ENCODE peak calls at places on chromosomes 5 and 9, in nine cellular contexts. K, T, F, P, D, R, X, O and W are unnamed samples.

GRCh38 chr5:11902304-11902703 is 1.9 kb downstream of the CTNND2 start:
- DNase-seq in K (no peak), T (no peak), F (no peak), P (no peak), D (no peak), R (no peak), X (no peak), O (no peak), W (no peak)

GRCh38 chr5:98909363-98909762 is 19.4 kb downstream of the CHD1 start:
- DNase-seq in K (no peak), T (no peak), F (no peak), P (no peak), D (no peak), R (no peak), X (no peak), O (no peak), W (no peak)

GRCh38 chr5:5344051-5344571 is 78.4 kb upstream of the ICE1 start:
- DNase-seq in K (no peak), T (peak), F (no peak), P (no peak), D (no peak), R (no peak), X (no peak), O (peak), W (no peak)

GRCh38 chr9:133060417-133060841 is 1.4 kb upstream of the CEL start:
- DNase-seq in K (peak), T (no peak), F (no peak), P (no peak), D (no peak), R (no peak), X (no peak), O (no peak), W (no peak)

GRCh38 chr5:44388504-44389409 is 463 bp downstream of the FGF10 start:
- DNase-seq in K (peak), T (peak), F (no peak), P (peak), D (peak), R (no peak), X (peak), O (peak), W (no peak)

GRCh38 chr5:150488519-150489357 is 19.2 kb upstream of the NDST1 start:
- DNase-seq in K (no peak), T (peak), F (peak), P (peak), D (peak), R (peak), X (peak), O (no peak), W (peak)

GRCh38 chr9:14345586-14346237 is 31.8 kb upstream of the NFIB start:
- DNase-seq in K (no peak), T (no peak), F (no peak), P (no peak), D (peak), R (no peak), X (no peak), O (no peak), W (no peak)

GRCh38 chr9:38101423-38101822 is 32.4 kb upstream of the SHB start:
- DNase-seq in K (no peak), T (no peak), F (no peak), P (no peak), D (no peak), R (no peak), X (no peak), O (no peak), W (no peak)

GRCh38 chr5:658103-658502 is 35.0 kb downstream of the TPPP start:
- DNase-seq in K (no peak), T (no peak), F (no peak), P (no peak), D (no peak), R (no peak), X (no peak), O (no peak), W (no peak)

GRCh38 chr5:6317133-6317532 is 61.2 kb downstream of the MED10 start:
- DNase-seq in K (no peak), T (no peak), F (no peak), P (no peak), D (no peak), R (no peak), X (no peak), O (no peak), W (no peak)

GRCh38 chr5:150065346-150065745 is 21.0 kb downstream of the CSF1R start:
- DNase-seq in K (no peak), T (no peak), F (no peak), P (peak), D (peak), R (peak), X (peak), O (no peak), W (no peak)

GRCh38 chr9:70421272-70422180 is 7.1 kb upstream of the KLF9 start:
- DNase-seq in K (no peak), T (peak), F (no peak), P (no peak), D (no peak), R (peak), X (peak), O (no peak), W (peak)

GRCh38 chr5:142561029-142561428 is 124.9 kb downstream of the FGF1 start:
- DNase-seq in K (no peak), T (no peak), F (no peak), P (no peak), D (no peak), R (no peak), X (peak), O (no peak), W (no peak)

GRCh38 chr5:180618830-180619562 is 27.7 kb upstream of the SCGB3A1 start:
- DNase-seq in K (peak), T (no peak), F (no peak), P (no peak), D (no peak), R (no peak), X (peak), O (peak), W (no peak)

GRCh38 chr5:172492097-172492840 is 37.9 kb upstream of the SH3PXD2B start:
- DNase-seq in K (no peak), T (no peak), F (no peak), P (no peak), D (no peak), R (no peak), X (no peak), O (no peak), W (no peak)

GRCh38 chr9:138049085-138049778 is 171.7 kb downstream of the CACNA1B start:
- DNase-seq in K (no peak), T (no peak), F (no peak), P (no peak), D (no peak), R (no peak), X (no peak), O (no peak), W (no peak)

GRCh38 chr9:14238518-14238917 is 75.4 kb downstream of the NFIB start:
- DNase-seq in K (no peak), T (peak), F (peak), P (no peak), D (no peak), R (no peak), X (peak), O (peak), W (no peak)

DNA sequence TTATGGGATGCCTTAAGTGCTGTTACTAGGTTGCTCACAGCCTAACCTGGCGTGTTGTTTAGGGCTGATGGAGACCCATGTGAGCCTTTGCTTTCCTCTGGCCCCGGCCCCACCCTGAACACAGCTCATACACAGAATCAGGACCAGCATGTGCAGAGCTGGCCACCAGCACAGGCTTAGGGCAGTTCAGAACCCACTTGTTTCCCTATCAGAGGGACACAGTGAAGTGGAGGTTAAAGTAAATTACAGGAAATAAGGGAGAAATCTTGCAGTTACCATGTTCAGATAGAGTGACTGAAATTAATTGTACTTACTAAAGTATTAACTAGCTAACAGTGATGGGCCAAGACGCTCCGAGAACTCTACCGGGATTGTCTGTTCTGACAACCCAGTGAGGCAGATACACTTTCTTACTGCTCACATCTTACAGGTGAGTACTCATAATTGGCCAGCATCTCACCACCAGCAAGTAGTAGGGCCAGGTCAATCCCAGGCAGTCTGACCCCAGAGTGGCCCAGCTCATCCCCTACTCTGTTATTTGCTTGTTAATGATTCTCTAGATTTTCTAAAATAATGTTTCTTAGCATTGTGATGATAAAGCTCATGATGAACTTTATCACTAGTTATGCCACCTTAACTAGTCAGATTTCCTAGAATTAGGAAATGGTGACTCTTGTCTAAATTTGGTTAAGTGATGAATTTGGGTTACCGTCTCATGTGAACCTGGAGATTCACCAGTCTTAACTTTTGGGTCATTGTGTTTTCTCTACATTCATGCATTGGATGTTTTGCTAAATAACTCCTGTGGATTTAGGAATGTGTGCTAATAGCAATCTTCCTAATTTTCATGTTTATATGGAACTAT is 15.4 kb downstream of the CCT5 start:
- DNase-seq in K (no peak), T (no peak), F (no peak), P (no peak), D (no peak), R (no peak), X (no peak), O (no peak), W (no peak)
- H3K27ac ChIP-seq in K (peak), T (no peak), F (no peak), P (no peak), D (peak), R (no peak), X (no peak), O (no peak), W (no peak)

GRCh38 chr5:14707811-14708210 is 43.3 kb downstream of the OTULIN start:
- DNase-seq in K (no peak), T (no peak), F (no peak), P (no peak), D (no peak), R (no peak), X (no peak), O (no peak), W (no peak)
- H3K27ac ChIP-seq in K (no peak), T (no peak), F (no peak), P (no peak), D (peak), R (peak), X (no peak), O (no peak), W (no peak)

DNA sequence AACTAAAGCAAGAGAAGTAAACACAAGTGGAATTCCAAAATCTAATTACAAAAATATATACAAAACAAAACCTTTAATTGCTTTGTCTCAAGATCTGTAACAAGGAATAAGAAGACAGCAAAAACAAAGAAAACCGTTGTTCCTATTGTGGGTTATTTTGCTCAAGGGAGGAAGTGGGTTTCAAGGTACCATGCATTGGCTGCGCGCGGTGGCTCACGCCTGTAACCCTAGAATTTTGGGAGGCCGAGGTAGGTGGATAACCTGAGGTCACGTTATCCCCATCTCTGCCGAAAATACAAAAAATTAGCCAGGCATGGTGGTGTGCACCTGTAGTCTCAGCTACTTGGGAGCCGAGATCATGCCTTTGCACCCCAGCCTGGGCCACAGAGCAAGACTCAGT is 12.1 kb upstream of the IQGAP2 start:
- DNase-seq in K (no peak), T (no peak), F (no peak), P (no peak), D (no peak), R (no peak), X (no peak), O (no peak), W (no peak)
- H3K27ac ChIP-seq in K (no peak), T (no peak), F (no peak), P (no peak), D (no peak), R (no peak), X (no peak), O (no peak), W (no peak)

GRCh38 chr9:120891255-120891954 is 14.4 kb upstream of the PHF19 start:
- DNase-seq in K (no peak), T (no peak), F (no peak), P (no peak), D (no peak), R (no peak), X (peak), O (no peak), W (no peak)

GRCh38 chr9:120893917-120894316 is 16.9 kb upstream of the PHF19 start:
- DNase-seq in K (no peak), T (no peak), F (no peak), P (no peak), D (no peak), R (no peak), X (no peak), O (no peak), W (no peak)

GRCh38 chr9:120893585-120893857 is 16.5 kb upstream of the PHF19 start:
- DNase-seq in K (no peak), T (no peak), F (no peak), P (no peak), D (no peak), R (no peak), X (peak), O (no peak), W (no peak)

GRCh38 chr9:120892177-120892747 is 15.3 kb upstream of the PHF19 start:
- DNase-seq in K (no peak), T (no peak), F (no peak), P (no peak), D (no peak), R (no peak), X (no peak), O (no peak), W (no peak)

GRCh38 chr9:120892748-120893584 is 16.0 kb upstream of the PHF19 start:
- DNase-seq in K (no peak), T (peak), F (peak), P (no peak), D (no peak), R (no peak), X (peak), O (peak), W (no peak)
- H3K27ac ChIP-seq in K (no peak), T (peak), F (peak), P (no peak), D (no peak), R (peak), X (no peak), O (no peak), W (no peak)

GRCh38 chr9:72858089-72858912 is 94.6 kb downstream of the ALDH1A1 start:
- DNase-seq in K (no peak), T (peak), F (no peak), P (no peak), D (peak), R (no peak), X (no peak), O (peak), W (no peak)
- H3K27ac ChIP-seq in K (no peak), T (peak), F (no peak), P (no peak), D (no peak), R (peak), X (no peak), O (peak), W (no peak)

DNA sequence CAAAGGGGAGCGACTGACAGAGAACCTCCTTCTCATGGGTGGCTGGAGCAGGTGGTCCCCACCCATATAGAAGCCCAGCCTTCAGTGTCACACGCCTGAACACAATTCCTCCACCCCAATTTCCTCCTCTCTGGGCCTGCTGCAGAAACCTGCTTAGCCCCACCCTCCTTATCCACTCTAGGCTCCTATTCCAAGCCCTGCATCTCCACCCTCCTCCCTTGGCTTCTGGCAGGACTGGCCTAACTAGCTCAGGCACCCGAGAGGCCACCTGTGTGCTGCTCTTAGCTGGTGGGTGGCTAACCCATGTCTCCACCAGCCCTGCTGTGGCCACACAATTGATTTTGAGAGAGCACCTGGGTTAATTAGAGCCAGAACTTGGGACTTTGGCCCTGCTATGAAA is 77.3 kb upstream of the ATP10B start:
- DNase-seq in K (no peak), T (no peak), F (no peak), P (no peak), D (no peak), R (no peak), X (no peak), O (no peak), W (no peak)
- H3K27ac ChIP-seq in K (no peak), T (no peak), F (no peak), P (no peak), D (no peak), R (no peak), X (no peak), O (no peak), W (no peak)